ENCODE peak calls at places on chromosome 5, in nine cellular contexts. One of them, this sample, is unnamed.

GRCh38 chr5:66967826-66968262 is 228.8 kb downstream of the CD180 start:
- DNase-seq in uterus: no peak
- DNase-seq in suprapubic skin: no peak
- DNase-seq in right lobe of liver: no peak
- DNase-seq in heart left ventricle: peak
- DNase-seq in thyroid gland: no peak
- DNase-seq in A549: no peak
- DNase-seq in spleen: no peak
- DNase-seq in Peyer's patch: no peak
- DNase-seq in this sample: no peak

GRCh38 chr5:175321927-175322532 is 122.0 kb downstream of the DRD1 start:
- DNase-seq in uterus: no peak
- DNase-seq in suprapubic skin: no peak
- DNase-seq in right lobe of liver: no peak
- DNase-seq in heart left ventricle: no peak
- DNase-seq in thyroid gland: peak
- DNase-seq in A549: peak
- DNase-seq in spleen: no peak
- DNase-seq in Peyer's patch: no peak
- DNase-seq in this sample: no peak

GRCh38 chr5:74017786-74018211 is 391.8 kb downstream of the ARHGEF28 start:
- DNase-seq in uterus: no peak
- DNase-seq in suprapubic skin: no peak
- DNase-seq in right lobe of liver: no peak
- DNase-seq in heart left ventricle: no peak
- DNase-seq in thyroid gland: peak
- DNase-seq in A549: peak
- DNase-seq in spleen: no peak
- DNase-seq in Peyer's patch: no peak
- DNase-seq in this sample: no peak

GRCh38 chr5:122458278-122458872 is 146.3 kb downstream of the SNCAIP start:
- DNase-seq in uterus: no peak
- DNase-seq in suprapubic skin: no peak
- DNase-seq in right lobe of liver: no peak
- DNase-seq in heart left ventricle: no peak
- DNase-seq in thyroid gland: peak
- DNase-seq in A549: peak
- DNase-seq in spleen: no peak
- DNase-seq in Peyer's patch: no peak
- DNase-seq in this sample: no peak

GRCh38 chr5:108700928-108701327 is 46.8 kb upstream of the FER start:
- DNase-seq in uterus: no peak
- DNase-seq in suprapubic skin: no peak
- DNase-seq in right lobe of liver: no peak
- DNase-seq in heart left ventricle: no peak
- DNase-seq in thyroid gland: no peak
- DNase-seq in A549: no peak
- DNase-seq in spleen: no peak
- DNase-seq in Peyer's patch: no peak
- DNase-seq in this sample: no peak

GRCh38 chr5:71013575-71013974 is 11.6 kb downstream of the NAIP start:
- DNase-seq in uterus: no peak
- DNase-seq in suprapubic skin: no peak
- DNase-seq in right lobe of liver: no peak
- DNase-seq in heart left ventricle: no peak
- DNase-seq in thyroid gland: no peak
- DNase-seq in A549: peak
- DNase-seq in spleen: no peak
- DNase-seq in Peyer's patch: no peak
- DNase-seq in this sample: no peak

GRCh38 chr5:151568036-151568435 is 23.1 kb downstream of the FAT2 start:
- DNase-seq in uterus: no peak
- DNase-seq in suprapubic skin: no peak
- DNase-seq in right lobe of liver: no peak
- DNase-seq in heart left ventricle: no peak
- DNase-seq in thyroid gland: no peak
- DNase-seq in A549: no peak
- DNase-seq in spleen: no peak
- DNase-seq in Peyer's patch: no peak
- DNase-seq in this sample: no peak

GRCh38 chr5:113293068-113293571 is 141.7 kb downstream of the TSSK1B start:
- DNase-seq in uterus: no peak
- DNase-seq in suprapubic skin: no peak
- DNase-seq in right lobe of liver: no peak
- DNase-seq in heart left ventricle: no peak
- DNase-seq in thyroid gland: no peak
- DNase-seq in A549: no peak
- DNase-seq in spleen: no peak
- DNase-seq in Peyer's patch: no peak
- DNase-seq in this sample: no peak

GRCh38 chr5:74369173-74369572 is 271.4 kb downstream of the ENC1 start:
- DNase-seq in uterus: no peak
- DNase-seq in suprapubic skin: no peak
- DNase-seq in right lobe of liver: no peak
- DNase-seq in heart left ventricle: no peak
- DNase-seq in thyroid gland: no peak
- DNase-seq in A549: no peak
- DNase-seq in spleen: no peak
- DNase-seq in Peyer's patch: no peak
- DNase-seq in this sample: no peak

GRCh38 chr5:149962040-149962439 is 1.5 kb downstream of the SLC26A2 start:
- DNase-seq in uterus: no peak
- DNase-seq in suprapubic skin: no peak
- DNase-seq in right lobe of liver: no peak
- DNase-seq in heart left ventricle: no peak
- DNase-seq in thyroid gland: no peak
- DNase-seq in A549: peak
- DNase-seq in spleen: no peak
- DNase-seq in Peyer's patch: no peak
- DNase-seq in this sample: no peak

DNA sequence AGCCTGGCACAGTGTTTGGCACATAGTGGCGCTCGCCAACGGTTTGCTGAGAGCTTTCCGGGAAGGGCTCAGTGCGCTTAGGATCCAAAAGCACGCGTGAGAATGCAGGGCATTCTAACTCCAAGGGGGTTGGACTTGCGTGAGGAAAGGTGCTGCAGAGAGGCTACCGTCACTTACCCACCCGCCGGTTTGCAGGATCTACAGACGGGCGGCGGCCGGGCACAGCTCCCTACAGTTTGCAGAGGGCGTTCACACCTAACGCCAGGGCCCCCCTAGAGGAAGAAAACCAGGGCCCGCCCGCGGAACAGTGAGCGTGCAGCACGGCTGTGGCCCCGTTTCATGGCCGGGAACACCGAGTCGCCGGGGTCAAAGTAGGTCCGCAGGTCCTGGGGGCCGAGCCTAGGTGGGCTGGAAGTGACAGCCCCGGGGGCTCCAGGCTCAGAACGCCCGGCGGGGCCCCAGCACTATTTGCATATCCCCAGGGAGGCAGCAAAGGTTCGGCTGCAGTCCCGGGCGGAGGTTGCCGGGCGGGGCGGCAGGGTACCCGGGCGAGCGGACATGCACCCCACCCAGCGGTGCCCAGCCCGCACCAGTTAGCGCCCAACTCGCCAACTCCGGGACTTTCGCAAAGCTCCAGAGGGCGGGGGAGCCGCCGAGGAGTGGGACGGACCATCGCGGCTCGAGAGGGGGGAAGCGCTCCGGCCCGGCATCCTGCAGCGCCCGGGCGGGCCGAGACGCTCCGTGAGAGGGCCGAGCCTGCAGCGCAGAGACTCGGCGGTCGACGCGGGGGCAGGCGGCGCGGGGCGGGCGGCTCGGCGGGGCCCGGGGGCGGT is 498 bp upstream of the GALNT10 start:
- DNase-seq in uterus: peak
- DNase-seq in suprapubic skin: peak
- DNase-seq in right lobe of liver: peak
- DNase-seq in heart left ventricle: peak
- DNase-seq in thyroid gland: peak
- DNase-seq in A549: peak
- DNase-seq in spleen: peak
- DNase-seq in Peyer's patch: peak
- DNase-seq in this sample: peak
- H3K27ac ChIP-seq in uterus: peak
- H3K27ac ChIP-seq in suprapubic skin: peak
- H3K27ac ChIP-seq in right lobe of liver: peak
- H3K27ac ChIP-seq in heart left ventricle: peak
- H3K27ac ChIP-seq in thyroid gland: peak
- H3K27ac ChIP-seq in A549: peak
- H3K27ac ChIP-seq in spleen: peak
- H3K27ac ChIP-seq in Peyer's patch: peak
- H3K27ac ChIP-seq in this sample: peak

DNA sequence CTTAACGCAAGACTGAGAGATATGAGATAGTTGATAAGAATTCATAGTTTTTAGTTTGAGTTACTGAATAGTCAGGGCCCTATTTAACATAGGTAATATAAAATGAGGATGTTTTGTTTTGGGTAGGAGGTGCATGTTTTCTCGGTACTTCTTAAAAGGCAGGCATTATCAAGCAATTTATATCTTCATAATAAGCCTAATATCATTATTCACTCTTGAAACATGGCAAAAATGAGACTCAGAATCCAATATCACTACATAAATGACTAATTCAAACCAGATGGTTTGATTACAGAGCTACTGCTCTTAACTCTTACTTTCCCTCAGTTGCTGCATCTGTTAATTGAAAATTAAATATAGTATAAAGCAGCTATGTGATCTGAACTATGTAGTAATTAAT is 2038.7 kb downstream of the EFNA5 start:
- DNase-seq in uterus: no peak
- DNase-seq in suprapubic skin: no peak
- DNase-seq in right lobe of liver: no peak
- DNase-seq in heart left ventricle: no peak
- DNase-seq in thyroid gland: no peak
- DNase-seq in A549: no peak
- DNase-seq in spleen: no peak
- DNase-seq in Peyer's patch: no peak
- DNase-seq in this sample: no peak
- TF ChIP-seq POLR2A in uterus: no peak
- TF ChIP-seq POLR2A in suprapubic skin: no peak
- TF ChIP-seq POLR2A in right lobe of liver: no peak
- TF ChIP-seq POLR2A in heart left ventricle: no peak
- TF ChIP-seq POLR2A in thyroid gland: no peak
- TF ChIP-seq POLR2A in A549: no peak
- TF ChIP-seq POLR2A in spleen: no peak
- TF ChIP-seq POLR2A in Peyer's patch: no peak
- TF ChIP-seq POLR2A in this sample: no peak

GRCh38 chr5:33317271-33317670 is 123.5 kb upstream of the TARS1 start:
- DNase-seq in uterus: no peak
- DNase-seq in suprapubic skin: no peak
- DNase-seq in right lobe of liver: no peak
- DNase-seq in heart left ventricle: no peak
- DNase-seq in thyroid gland: no peak
- DNase-seq in A549: no peak
- DNase-seq in spleen: no peak
- DNase-seq in Peyer's patch: no peak
- DNase-seq in this sample: no peak

GRCh38 chr5:33319151-33319550 is 121.6 kb upstream of the TARS1 start:
- DNase-seq in uterus: no peak
- DNase-seq in suprapubic skin: no peak
- DNase-seq in right lobe of liver: no peak
- DNase-seq in heart left ventricle: no peak
- DNase-seq in thyroid gland: no peak
- DNase-seq in A549: no peak
- DNase-seq in spleen: no peak
- DNase-seq in Peyer's patch: no peak
- DNase-seq in this sample: no peak

GRCh38 chr5:33322632-33323031 is 118.1 kb upstream of the TARS1 start:
- DNase-seq in uterus: no peak
- DNase-seq in suprapubic skin: no peak
- DNase-seq in right lobe of liver: no peak
- DNase-seq in heart left ventricle: no peak
- DNase-seq in thyroid gland: no peak
- DNase-seq in A549: no peak
- DNase-seq in spleen: no peak
- DNase-seq in Peyer's patch: no peak
- DNase-seq in this sample: no peak

GRCh38 chr5:33319841-33320240 is 120.9 kb upstream of the TARS1 start:
- DNase-seq in uterus: no peak
- DNase-seq in suprapubic skin: no peak
- DNase-seq in right lobe of liver: no peak
- DNase-seq in heart left ventricle: no peak
- DNase-seq in thyroid gland: no peak
- DNase-seq in A549: no peak
- DNase-seq in spleen: no peak
- DNase-seq in Peyer's patch: no peak
- DNase-seq in this sample: no peak

DNA sequence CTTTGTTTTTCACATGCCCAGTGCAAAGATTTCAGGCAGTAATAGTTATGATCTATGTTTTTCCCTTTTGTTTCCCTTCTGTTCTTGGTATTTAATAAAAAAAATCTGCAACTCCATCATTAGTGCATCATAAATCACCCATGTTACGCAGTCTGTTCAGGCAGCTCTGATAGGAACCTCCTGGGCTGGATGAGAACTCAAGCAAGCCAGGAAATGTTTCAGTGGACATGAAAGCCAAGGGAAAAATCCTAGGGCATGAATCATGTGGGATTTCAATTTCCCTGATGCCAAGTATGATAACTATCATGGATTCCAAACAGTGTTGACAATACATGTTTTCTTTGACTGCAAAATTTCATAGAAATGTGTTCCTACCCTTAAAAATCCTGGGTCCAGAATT is 119.7 kb upstream of the TARS1 start:
- DNase-seq in uterus: peak
- DNase-seq in suprapubic skin: no peak
- DNase-seq in right lobe of liver: no peak
- DNase-seq in heart left ventricle: no peak
- DNase-seq in thyroid gland: no peak
- DNase-seq in A549: peak
- DNase-seq in spleen: no peak
- DNase-seq in Peyer's patch: no peak
- DNase-seq in this sample: no peak
- H3K27ac ChIP-seq in uterus: peak
- H3K27ac ChIP-seq in suprapubic skin: no peak
- H3K27ac ChIP-seq in right lobe of liver: no peak
- H3K27ac ChIP-seq in heart left ventricle: no peak
- H3K27ac ChIP-seq in thyroid gland: no peak
- H3K27ac ChIP-seq in A549: no peak
- H3K27ac ChIP-seq in spleen: no peak
- H3K27ac ChIP-seq in Peyer's patch: no peak
- H3K27ac ChIP-seq in this sample: peak

DNA sequence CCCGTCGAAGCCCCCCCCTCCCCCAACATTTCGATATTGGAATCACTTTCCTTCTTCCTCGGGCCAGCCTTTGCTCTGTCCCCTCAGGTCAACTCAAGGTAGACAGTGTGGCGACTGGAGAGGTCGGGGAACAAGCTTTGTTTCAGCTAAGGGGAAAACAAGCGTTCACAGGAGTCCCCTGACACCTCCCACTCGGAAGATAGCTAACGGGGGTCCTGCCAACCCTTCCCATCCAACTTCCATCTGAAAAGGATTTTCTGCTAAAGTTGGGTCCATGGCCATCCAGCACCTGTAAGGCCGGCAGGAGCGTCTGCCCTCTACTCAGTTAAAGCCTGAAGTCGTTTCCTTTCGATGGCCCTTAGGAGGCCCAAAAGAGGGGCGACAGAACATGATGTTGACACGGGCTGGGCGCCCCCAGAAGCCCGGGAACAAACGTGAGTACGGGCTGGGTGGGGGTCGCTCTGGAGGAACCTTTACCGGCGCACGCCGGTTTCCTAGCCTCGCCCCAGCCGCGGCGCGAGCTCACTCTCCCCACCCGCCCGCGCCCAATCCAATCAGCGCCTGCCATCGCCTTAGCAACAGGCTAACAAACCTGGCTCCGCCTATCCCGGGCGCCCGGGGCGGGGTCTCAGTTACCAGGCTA is 2.5 kb downstream of the ARRDC3 start:
- DNase-seq in uterus: peak
- DNase-seq in suprapubic skin: peak
- DNase-seq in right lobe of liver: peak
- DNase-seq in heart left ventricle: peak
- DNase-seq in thyroid gland: peak
- DNase-seq in A549: peak
- DNase-seq in spleen: peak
- DNase-seq in Peyer's patch: peak
- DNase-seq in this sample: peak
- TF ChIP-seq POLR2A in uterus: peak
- TF ChIP-seq POLR2A in suprapubic skin: peak
- TF ChIP-seq POLR2A in right lobe of liver: no peak
- TF ChIP-seq POLR2A in heart left ventricle: peak
- TF ChIP-seq POLR2A in thyroid gland: no peak
- TF ChIP-seq POLR2A in A549: no peak
- TF ChIP-seq POLR2A in spleen: no peak
- TF ChIP-seq POLR2A in Peyer's patch: peak
- TF ChIP-seq POLR2A in this sample: no peak